ENCODE peak calls at places on chromosome 14, in eight cellular contexts. P, M, C, R, K, H, Q and J are unnamed samples.

GRCh38 chr14:76204436-76205230 is 52.9 kb downstream of the GPATCH2L start:
- DNase-seq in P (no peak), M (no peak), C (no peak), R (no peak), K (no peak), H (no peak), Q (no peak), J (no peak)

GRCh38 chr14:61365667-61366194 is 44.4 kb downstream of the PRKCH start:
- DNase-seq in P (no peak), M (no peak), C (no peak), R (no peak), K (no peak), H (no peak), Q (no peak), J (no peak)

GRCh38 chr14:33781267-33781666 is 169.6 kb downstream of the EGLN3 start:
- DNase-seq in P (no peak), M (no peak), C (no peak), R (peak; percentile 67), K (no peak), H (no peak), Q (no peak), J (no peak)

GRCh38 chr14:23580152-23580926 is 1.7 kb upstream of the JPH4 start:
- DNase-seq in P (no peak), M (no peak), C (peak; percentile 39), R (no peak), K (no peak), H (no peak), Q (no peak), J (no peak)

GRCh38 chr14:104134061-104134965 is 4.1 kb upstream of the KIF26A start:
- DNase-seq in P (no peak), M (no peak), C (peak; percentile 40), R (no peak), K (no peak), H (no peak), Q (peak; percentile 11), J (no peak)

GRCh38 chr14:68961781-68962584 is 17.1 kb downstream of the ACTN1 start:
- DNase-seq in P (no peak), M (no peak), C (peak; percentile 85), R (peak; percentile 66), K (no peak), H (no peak), Q (peak; percentile 15), J (no peak)

GRCh38 chr14:87896393-87897380 is 96.3 kb downstream of the GALC start:
- DNase-seq in P (peak; percentile 55), M (peak; percentile 68), C (no peak), R (peak; percentile 43), K (peak; percentile 1), H (peak; percentile 60), Q (peak; percentile 54), J (peak; percentile 12)

GRCh38 chr14:94103554-94104165 is 6.9 kb upstream of the IFI27 start:
- DNase-seq in P (no peak), M (no peak), C (no peak), R (no peak), K (no peak), H (peak; percentile 60), Q (no peak), J (no peak)

GRCh38 chr14:22314183-22314820 is 274.7 kb downstream of the DAD1 start:
- DNase-seq in P (peak; percentile 82), M (peak; percentile 80), C (peak; percentile 62), R (peak; percentile 53), K (no peak), H (no peak), Q (peak; percentile 13), J (no peak)

GRCh38 chr14:54867011-54867410 is 35.6 kb downstream of the GCH1 start:
- DNase-seq in P (no peak), M (no peak), C (no peak), R (peak; percentile 67), K (no peak), H (no peak), Q (no peak), J (no peak)

GRCh38 chr14:71554323-71554722 is 377.9 kb upstream of the RGS6 start:
- DNase-seq in P (no peak), M (no peak), C (no peak), R (no peak), K (no peak), H (no peak), Q (no peak), J (no peak)

GRCh38 chr14:94773682-94774211 is 3.8 kb upstream of the GSC start:
- DNase-seq in P (no peak), M (no peak), C (peak; percentile 87), R (no peak), K (no peak), H (no peak), Q (no peak), J (no peak)

GRCh38 chr14:22715186-22715812 is 51.2 kb upstream of the OXA1L start:
- DNase-seq in P (no peak), M (no peak), C (no peak), R (no peak), K (no peak), H (no peak), Q (no peak), J (no peak)

GRCh38 chr14:62006116-62006737 is 244.0 kb downstream of the SNAPC1 start:
- DNase-seq in P (no peak), M (no peak), C (no peak), R (peak; percentile 30), K (no peak), H (no peak), Q (no peak), J (no peak)

GRCh38 chr14:65243766-65244442 is 141.6 kb upstream of the MAX start:
- DNase-seq in P (no peak), M (no peak), C (no peak), R (peak; percentile 70), K (no peak), H (no peak), Q (no peak), J (no peak)

GRCh38 chr14:103188691-103189480 is 65.6 kb downstream of the TNFAIP2 start:
- DNase-seq in P (no peak), M (no peak), C (peak; percentile 82), R (peak; percentile 33), K (peak; percentile 1), H (no peak), Q (no peak), J (no peak)

GRCh38 chr14:55383541-55384140 is 28.0 kb downstream of the ATG14 start:
- DNase-seq in P (no peak), M (no peak), C (no peak), R (no peak), K (no peak), H (no peak), Q (no peak), J (no peak)

GRCh38 chr14:56379956-56380355 is 199.6 kb upstream of the TMEM260 start:
- DNase-seq in P (no peak), M (no peak), C (no peak), R (no peak), K (no peak), H (no peak), Q (no peak), J (no peak)

GRCh38 chr14:21236948-21237797 is 32.1 kb downstream of the HNRNPC start:
- DNase-seq in P (no peak), M (no peak), C (no peak), R (no peak), K (no peak), H (no peak), Q (no peak), J (no peak)

GRCh38 chr14:72546359-72547035 is 347.4 kb downstream of the DPF3 start:
- DNase-seq in P (no peak), M (no peak), C (no peak), R (no peak), K (no peak), H (no peak), Q (no peak), J (no peak)

GRCh38 chr14:74275265-74275841 is 27.4 kb downstream of the ABCD4 start:
- DNase-seq in P (no peak), M (no peak), C (no peak), R (peak; percentile 70), K (no peak), H (peak; percentile 53), Q (no peak), J (no peak)

GRCh38 chr14:36217027-36217426 is 40.5 kb upstream of the PTCSC3 start:
- DNase-seq in P (no peak), M (no peak), C (no peak), R (no peak), K (no peak), H (no peak), Q (no peak), J (no peak)

GRCh38 chr14:76312821-76313220 is 63.1 kb upstream of the ESRRB start:
- DNase-seq in P (no peak), M (no peak), C (peak; percentile 52), R (no peak), K (no peak), H (no peak), Q (no peak), J (no peak)

GRCh38 chr14:101878222-101879211 is 85.9 kb upstream of the DYNC1H1 start:
- DNase-seq in P (no peak), M (no peak), C (no peak), R (no peak), K (no peak), H (no peak), Q (no peak), J (no peak)

GRCh38 chr14:52551205-52551604 is 1.1 kb downstream of the TXNDC16 start:
- DNase-seq in P (no peak), M (no peak), C (no peak), R (no peak), K (no peak), H (no peak), Q (no peak), J (no peak)

GRCh38 chr14:61153914-61154545 is 127.1 kb downstream of the TMEM30B start:
- DNase-seq in P (no peak), M (no peak), C (peak; percentile 44), R (no peak), K (no peak), H (no peak), Q (no peak), J (no peak)

GRCh38 chr14:39946796-39947195 is 514.6 kb upstream of the FBXO33 start:
- DNase-seq in P (no peak), M (no peak), C (peak; percentile 45), R (no peak), K (no peak), H (peak; percentile 16), Q (no peak), J (no peak)

GRCh38 chr14:65303185-65303901 is 109.2 kb upstream of the FUT8 start:
- DNase-seq in P (no peak), M (no peak), C (no peak), R (peak; percentile 43), K (no peak), H (no peak), Q (no peak), J (no peak)

GRCh38 chr14:104697892-104698583 is 8.6 kb downstream of the INF2 start:
- DNase-seq in P (no peak), M (no peak), C (peak; percentile 60), R (peak; percentile 72), K (no peak), H (no peak), Q (no peak), J (no peak)

GRCh38 chr14:58107947-58108552 is 44.0 kb downstream of the ARMH4 start:
- DNase-seq in P (peak; percentile 68), M (peak; percentile 55), C (peak; percentile 59), R (peak; percentile 68), K (peak; percentile 25), H (peak; percentile 76), Q (peak; percentile 54), J (peak; percentile 63)

GRCh38 chr14:92578511-92578910 is 64.9 kb downstream of the RIN3 start:
- DNase-seq in P (no peak), M (no peak), C (no peak), R (peak; percentile 74), K (no peak), H (no peak), Q (no peak), J (no peak)

GRCh38 chr14:36646664-36647416 is 14.8 kb upstream of the PAX9 start:
- DNase-seq in P (no peak), M (no peak), C (peak; percentile 83), R (no peak), K (no peak), H (no peak), Q (no peak), J (no peak)